ENCODE peak calls at places on chromosomes 5 and 9, in five cellular contexts. One of them, this sample, is unnamed.

GRCh38 chr9:91503650-91504007 is 80.0 kb upstream of the NFIL3 start:
- DNase-seq in HCT116: no peak
- DNase-seq in spleen: no peak
- DNase-seq in breast epithelium: no peak
- DNase-seq in suprapubic skin: no peak
- DNase-seq in this sample: peak; percentile 80

GRCh38 chr5:29697786-29698414 is 1495.6 kb upstream of the CDH6 start:
- DNase-seq in spleen: no peak
- DNase-seq in breast epithelium: no peak
- DNase-seq in HCT116: no peak
- DNase-seq in suprapubic skin: no peak
- DNase-seq in this sample: no peak

GRCh38 chr5:1176473-1177391 is 24.7 kb upstream of the SLC6A19 start:
- DNase-seq in suprapubic skin: no peak
- DNase-seq in spleen: no peak
- DNase-seq in HCT116: peak; percentile 48
- DNase-seq in breast epithelium: no peak
- DNase-seq in this sample: no peak

GRCh38 chr5:111953351-111954127 is 196.5 kb upstream of the NREP start:
- DNase-seq in breast epithelium: no peak
- DNase-seq in spleen: no peak
- DNase-seq in HCT116: no peak
- DNase-seq in suprapubic skin: no peak
- DNase-seq in this sample: no peak

GRCh38 chr5:159907689-159908088 is 8.6 kb upstream of the ADRA1B start:
- DNase-seq in breast epithelium: no peak
- DNase-seq in HCT116: no peak
- DNase-seq in suprapubic skin: no peak
- DNase-seq in spleen: no peak
- DNase-seq in this sample: no peak

GRCh38 chr5:60492958-60493357 is 207.0 kb downstream of the DEPDC1B start:
- DNase-seq in breast epithelium: no peak
- DNase-seq in spleen: no peak
- DNase-seq in suprapubic skin: no peak
- DNase-seq in HCT116: no peak
- DNase-seq in this sample: no peak

GRCh38 chr9:128485414-128485855 is 19.1 kb upstream of the GLE1 start:
- DNase-seq in spleen: no peak
- DNase-seq in breast epithelium: no peak
- DNase-seq in suprapubic skin: no peak
- DNase-seq in HCT116: no peak
- DNase-seq in this sample: no peak

GRCh38 chr9:122777935-122778671 is 10.6 kb upstream of the OR5C1 start:
- DNase-seq in spleen: no peak
- DNase-seq in suprapubic skin: no peak
- DNase-seq in HCT116: no peak
- DNase-seq in breast epithelium: no peak
- DNase-seq in this sample: no peak

GRCh38 chr9:81538929-81539716 is 150.2 kb downstream of the TLE1 start:
- DNase-seq in spleen: no peak
- DNase-seq in HCT116: no peak
- DNase-seq in suprapubic skin: no peak
- DNase-seq in breast epithelium: no peak
- DNase-seq in this sample: no peak

GRCh38 chr5:55231476-55232193 is 1.8 kb downstream of the CCNO start:
- DNase-seq in HCT116: no peak
- DNase-seq in suprapubic skin: no peak
- DNase-seq in spleen: no peak
- DNase-seq in breast epithelium: no peak
- DNase-seq in this sample: peak; percentile 91

GRCh38 chr5:151758141-151758429 is 346 bp downstream of the ATOX1 start:
- DNase-seq in suprapubic skin: no peak
- DNase-seq in HCT116: no peak
- DNase-seq in spleen: peak; percentile 87
- DNase-seq in breast epithelium: no peak
- DNase-seq in this sample: no peak

GRCh38 chr5:95261369-95262175 is 23.3 kb downstream of the MCTP1 start:
- DNase-seq in suprapubic skin: no peak
- DNase-seq in HCT116: no peak
- DNase-seq in spleen: no peak
- DNase-seq in breast epithelium: no peak
- DNase-seq in this sample: no peak

GRCh38 chr5:146947181-146947941 is 68.8 kb upstream of the PPP2R2B start:
- DNase-seq in suprapubic skin: no peak
- DNase-seq in HCT116: peak; percentile 16
- DNase-seq in breast epithelium: no peak
- DNase-seq in spleen: no peak
- DNase-seq in this sample: no peak

GRCh38 chr9:6931913-6932312 is 174.1 kb downstream of the KDM4C start:
- DNase-seq in HCT116: peak; percentile 74
- DNase-seq in suprapubic skin: no peak
- DNase-seq in breast epithelium: no peak
- DNase-seq in spleen: no peak
- DNase-seq in this sample: no peak

GRCh38 chr5:132227485-132228240 is at the start of gene P4HA2:
- DNase-seq in suprapubic skin: peak; percentile 86
- DNase-seq in spleen: peak; percentile 93
- DNase-seq in breast epithelium: peak; percentile 82
- DNase-seq in HCT116: peak; percentile 56
- DNase-seq in this sample: no peak

GRCh38 chr5:72955143-72955767 is 586 bp upstream of the FCHO2 start:
- DNase-seq in breast epithelium: peak; percentile 71
- DNase-seq in spleen: no peak
- DNase-seq in suprapubic skin: peak; percentile 89
- DNase-seq in HCT116: no peak
- DNase-seq in this sample: no peak

GRCh38 chr9:68802525-68803015 is 97.5 kb downstream of the PIP5K1B start:
- DNase-seq in HCT116: no peak
- DNase-seq in breast epithelium: no peak
- DNase-seq in spleen: no peak
- DNase-seq in suprapubic skin: no peak
- DNase-seq in this sample: no peak

GRCh38 chr9:106689089-106689488 is 173.9 kb upstream of the ZNF462 start:
- DNase-seq in HCT116: no peak
- DNase-seq in spleen: no peak
- DNase-seq in suprapubic skin: no peak
- DNase-seq in breast epithelium: no peak
- DNase-seq in this sample: no peak

GRCh38 chr9:136975624-136976023 is 1.7 kb upstream of the PTGDS start:
- DNase-seq in HCT116: no peak
- DNase-seq in suprapubic skin: no peak
- DNase-seq in spleen: peak; percentile 86
- DNase-seq in breast epithelium: no peak
- DNase-seq in this sample: no peak

GRCh38 chr9:19481471-19481870 is 72.7 kb downstream of the ACER2 start:
- DNase-seq in breast epithelium: no peak
- DNase-seq in suprapubic skin: no peak
- DNase-seq in spleen: no peak
- DNase-seq in HCT116: no peak
- DNase-seq in this sample: no peak

GRCh38 chr5:14671414-14671813 is 6.9 kb downstream of the OTULIN start:
- DNase-seq in suprapubic skin: no peak
- DNase-seq in breast epithelium: no peak
- DNase-seq in HCT116: no peak
- DNase-seq in spleen: no peak
- DNase-seq in this sample: no peak

GRCh38 chr5:146744358-146744757 is 134.2 kb downstream of the PPP2R2B start:
- DNase-seq in spleen: no peak
- DNase-seq in HCT116: no peak
- DNase-seq in breast epithelium: no peak
- DNase-seq in suprapubic skin: no peak
- DNase-seq in this sample: no peak

GRCh38 chr9:88799706-88800682 is 191.3 kb upstream of the S1PR3 start:
- DNase-seq in breast epithelium: no peak
- DNase-seq in suprapubic skin: no peak
- DNase-seq in HCT116: no peak
- DNase-seq in spleen: no peak
- DNase-seq in this sample: no peak

GRCh38 chr5:396715-397032 is 46.3 kb upstream of the EXOC3 start:
- DNase-seq in HCT116: no peak
- DNase-seq in breast epithelium: no peak
- DNase-seq in suprapubic skin: peak; percentile 55
- DNase-seq in spleen: no peak
- DNase-seq in this sample: no peak

GRCh38 chr9:115923903-115924668 is 229.5 kb upstream of the PAPPA start:
- DNase-seq in suprapubic skin: no peak
- DNase-seq in breast epithelium: no peak
- DNase-seq in HCT116: no peak
- DNase-seq in spleen: no peak
- DNase-seq in this sample: no peak

GRCh38 chr5:73415617-73416016 is 33.0 kb downstream of the FOXD1 start:
- DNase-seq in suprapubic skin: no peak
- DNase-seq in breast epithelium: no peak
- DNase-seq in HCT116: no peak
- DNase-seq in spleen: no peak
- DNase-seq in this sample: no peak

GRCh38 chr9:89601856-89602562 is 2.8 kb upstream of the GADD45G start:
- DNase-seq in breast epithelium: no peak
- DNase-seq in spleen: no peak
- DNase-seq in HCT116: no peak
- DNase-seq in suprapubic skin: no peak
- DNase-seq in this sample: no peak

GRCh38 chr9:131656356-131657030 is 83.4 kb downstream of the RAPGEF1 start:
- DNase-seq in spleen: peak; percentile 96
- DNase-seq in suprapubic skin: peak; percentile 80
- DNase-seq in HCT116: no peak
- DNase-seq in breast epithelium: no peak
- DNase-seq in this sample: peak; percentile 94

GRCh38 chr5:89268460-89268859 is 385.5 kb upstream of the MEF2C start:
- DNase-seq in HCT116: no peak
- DNase-seq in breast epithelium: no peak
- DNase-seq in suprapubic skin: no peak
- DNase-seq in spleen: no peak
- DNase-seq in this sample: no peak

GRCh38 chr5:593511-593910 is 18.6 kb upstream of the CEP72 start:
- DNase-seq in suprapubic skin: no peak
- DNase-seq in breast epithelium: no peak
- DNase-seq in spleen: peak; percentile 36
- DNase-seq in HCT116: no peak
- DNase-seq in this sample: no peak

GRCh38 chr5:103259705-103260355 is 1.3 kb downstream of the MACIR start:
- DNase-seq in spleen: no peak
- DNase-seq in breast epithelium: no peak
- DNase-seq in HCT116: no peak
- DNase-seq in suprapubic skin: no peak
- DNase-seq in this sample: no peak

GRCh38 chr9:128374221-128374675 is 3.1 kb downstream of the URM1 start:
- DNase-seq in suprapubic skin: no peak
- DNase-seq in spleen: no peak
- DNase-seq in breast epithelium: no peak
- DNase-seq in HCT116: no peak
- DNase-seq in this sample: no peak

GRCh38 chr5:160268111-160268510 is 38.8 kb downstream of the FABP6 start:
- DNase-seq in HCT116: no peak
- DNase-seq in suprapubic skin: no peak
- DNase-seq in breast epithelium: no peak
- DNase-seq in spleen: peak; percentile 76
- DNase-seq in this sample: no peak

GRCh38 chr5:147481376-147481775 is 28.5 kb downstream of the DPYSL3 start:
- DNase-seq in HCT116: no peak
- DNase-seq in suprapubic skin: no peak
- DNase-seq in spleen: no peak
- DNase-seq in breast epithelium: no peak
- DNase-seq in this sample: no peak

GRCh38 chr5:39148983-39149534 is 70.3 kb downstream of the FYB1 start:
- DNase-seq in spleen: no peak
- DNase-seq in breast epithelium: no peak
- DNase-seq in HCT116: peak; percentile 10
- DNase-seq in suprapubic skin: no peak
- DNase-seq in this sample: no peak

GRCh38 chr5:170623576-170624181 is 119.9 kb downstream of the KCNIP1 start:
- DNase-seq in breast epithelium: peak; percentile 44
- DNase-seq in HCT116: peak; percentile 48
- DNase-seq in suprapubic skin: no peak
- DNase-seq in spleen: peak; percentile 78
- DNase-seq in this sample: no peak

GRCh38 chr9:115998661-115999060 is 154.9 kb upstream of the PAPPA start:
- DNase-seq in HCT116: no peak
- DNase-seq in suprapubic skin: no peak
- DNase-seq in spleen: no peak
- DNase-seq in breast epithelium: no peak
- DNase-seq in this sample: no peak

GRCh38 chr9:130962418-130963316 is 23.6 kb upstream of the FIBCD1 start:
- DNase-seq in breast epithelium: no peak
- DNase-seq in spleen: no peak
- DNase-seq in suprapubic skin: no peak
- DNase-seq in HCT116: peak; percentile 79
- DNase-seq in this sample: no peak

GRCh38 chr9:128118971-128119665 is 8.4 kb downstream of the PTGES2 start:
- DNase-seq in HCT116: no peak
- DNase-seq in breast epithelium: no peak
- DNase-seq in suprapubic skin: peak; percentile 57
- DNase-seq in spleen: peak; percentile 68
- DNase-seq in this sample: no peak

GRCh38 chr9:34651876-34652602 is at the start of gene IL11RA:
- DNase-seq in suprapubic skin: peak; percentile 90
- DNase-seq in breast epithelium: peak; percentile 75
- DNase-seq in spleen: peak; percentile 83
- DNase-seq in HCT116: peak; percentile 80
- DNase-seq in this sample: peak; percentile 96
- TF ChIP-seq POLR2A in suprapubic skin: no peak
- TF ChIP-seq POLR2A in breast epithelium: no peak
- TF ChIP-seq POLR2A in spleen: no peak
- TF ChIP-seq POLR2A in HCT116: peak; percentile 45
- TF ChIP-seq POLR2A in this sample: no peak

GRCh38 chr5:78665519-78665918 is 16.9 kb upstream of the LHFPL2 start:
- DNase-seq in suprapubic skin: no peak
- DNase-seq in breast epithelium: no peak
- DNase-seq in HCT116: no peak
- DNase-seq in spleen: no peak
- DNase-seq in this sample: no peak
- H3K27ac ChIP-seq in suprapubic skin: no peak overlapping the region
- H3K27ac ChIP-seq in breast epithelium: peak overlapping the region; percentile 65
- H3K27ac ChIP-seq in HCT116: no peak overlapping the region
- H3K27ac ChIP-seq in spleen: no peak overlapping the region
- H3K27ac ChIP-seq in this sample: no peak overlapping the region

GRCh38 chr5:165258188-165258855 is 1752.9 kb downstream of the MAT2B start:
- DNase-seq in HCT116: no peak
- DNase-seq in breast epithelium: no peak
- DNase-seq in suprapubic skin: no peak
- DNase-seq in spleen: no peak
- DNase-seq in this sample: no peak
- TF ChIP-seq POLR2AphosphoS5 in HCT116: no peak
- TF ChIP-seq POLR2AphosphoS5 in breast epithelium: no peak
- TF ChIP-seq POLR2AphosphoS5 in suprapubic skin: no peak
- TF ChIP-seq POLR2AphosphoS5 in spleen: no peak
- TF ChIP-seq POLR2AphosphoS5 in this sample: no peak

GRCh38 chr5:138565100-138565821 is 9.9 kb downstream of the HSPA9 start:
- DNase-seq in HCT116: no peak
- DNase-seq in spleen: no peak
- DNase-seq in suprapubic skin: no peak
- DNase-seq in breast epithelium: no peak
- DNase-seq in this sample: no peak
- TF ChIP-seq POLR2A in HCT116: no peak
- TF ChIP-seq POLR2A in spleen: no peak
- TF ChIP-seq POLR2A in suprapubic skin: no peak
- TF ChIP-seq POLR2A in breast epithelium: no peak
- TF ChIP-seq POLR2A in this sample: no peak

GRCh38 chr5:125604104-125604503 is 819.1 kb upstream of the GRAMD2B start:
- DNase-seq in spleen: no peak
- DNase-seq in HCT116: no peak
- DNase-seq in breast epithelium: no peak
- DNase-seq in suprapubic skin: no peak
- DNase-seq in this sample: no peak
- H3K27ac ChIP-seq in spleen: no peak overlapping the region
- H3K27ac ChIP-seq in HCT116: no peak overlapping the region
- H3K27ac ChIP-seq in breast epithelium: no peak overlapping the region
- H3K27ac ChIP-seq in suprapubic skin: no peak overlapping the region
- H3K27ac ChIP-seq in this sample: no peak overlapping the region

This sample was measured in esophagus muscularis mucosa.